ENCODE peak calls at places on chromosomes 7 and 10, in four cellular contexts. P, D, T and K are unnamed samples.

GRCh38 chr7:156442503-156442902 is 198.1 kb upstream of the RNF32 start:
- DNase-seq in D (no peak), P (no peak), T (no peak), K (no peak)

GRCh38 chr7:151374139-151374538 is 32.5 kb downstream of the NUB1 start:
- DNase-seq in P (no peak), D (no peak), T (no peak), K (no peak)

GRCh38 chr7:1243964-1244416 is 11.3 kb downstream of the UNCX start:
- DNase-seq in T (no peak), P (no peak), D (no peak), K (no peak)

GRCh38 chr10:22016046-22016705 is 12.6 kb upstream of the DNAJC1 start:
- DNase-seq in P (no peak), D (no peak), T (no peak), K (no peak)

GRCh38 chr7:73831656-73832579 is 1.1 kb downstream of the CLDN4 start:
- DNase-seq in T (no peak), P (peak; percentile 58), D (peak; percentile 91), K (no peak)

GRCh38 chr10:124522131-124522902 is 60.7 kb downstream of the LHPP start:
- DNase-seq in D (no peak), T (no peak), P (no peak), K (no peak)

GRCh38 chr7:153696242-153696641 is 356.0 kb upstream of the DPP6 start:
- DNase-seq in D (no peak), P (no peak), T (no peak), K (no peak)

GRCh38 chr7:3196629-3197028 is 104.4 kb upstream of the SDK1 start:
- DNase-seq in D (no peak), T (no peak), P (no peak), K (no peak)

GRCh38 chr7:44223362-44224114 is 22.8 kb downstream of the YKT6 start:
- DNase-seq in D (no peak), T (no peak), P (no peak), K (peak; percentile 43)

GRCh38 chr10:4658777-4659176 is 167.2 kb upstream of the AKR1E2 start:
- DNase-seq in T (no peak), D (no peak), P (peak; percentile 15), K (no peak)

GRCh38 chr7:45990276-45990675 is 69.2 kb upstream of the IGFBP3 start:
- DNase-seq in D (no peak), P (no peak), T (no peak), K (peak; percentile 27)

GRCh38 chr7:130151591-130152269 is 53.5 kb downstream of the TMEM209 start:
- DNase-seq in T (no peak), D (no peak), P (no peak), K (no peak)

GRCh38 chr7:3705258-3705657 is 404.2 kb downstream of the SDK1 start:
- DNase-seq in T (no peak), P (no peak), D (no peak), K (no peak)

GRCh38 chr7:97971120-97971989 is 18.6 kb downstream of the OCM2 start:
- DNase-seq in T (peak; percentile 19), D (no peak), P (peak; percentile 40), K (no peak)

GRCh38 chr10:127142141-127142540 is 54.2 kb downstream of the INSYN2A start:
- DNase-seq in P (no peak), T (no peak), D (no peak), K (no peak)

GRCh38 chr10:42951486-42952251 is 125.2 kb upstream of the RET start:
- DNase-seq in P (no peak), T (no peak), D (peak; percentile 81), K (no peak)

GRCh38 chr7:139661043-139661440 is 116.8 kb downstream of the HIPK2 start:
- DNase-seq in D (no peak), P (no peak), T (no peak), K (no peak)

GRCh38 chr7:69105092-69105491 is 493.2 kb upstream of the AUTS2 start:
- DNase-seq in T (no peak), P (no peak), D (no peak), K (no peak)

GRCh38 chr7:25296086-25296485 is 67.8 kb upstream of the NPVF start:
- DNase-seq in T (no peak), D (no peak), P (no peak), K (peak; percentile 35)

GRCh38 chr10:79089579-79090110 is 20.9 kb downstream of the ZMIZ1 start:
- DNase-seq in T (no peak), P (no peak), D (no peak), K (no peak)

GRCh38 chr7:26376208-26376917 is 84.7 kb downstream of the SNX10 start:
- DNase-seq in P (peak; percentile 23), T (no peak), D (peak; percentile 95), K (no peak)

GRCh38 chr7:131607291-131608111 is 51.1 kb upstream of the PODXL start:
- DNase-seq in D (no peak), T (no peak), P (no peak), K (no peak)

GRCh38 chr7:7761974-7762769 is 43.8 kb upstream of the RPA3 start:
- DNase-seq in P (no peak), T (no peak), D (no peak), K (no peak)

GRCh38 chr7:5638994-5639393 is 142.5 kb downstream of the RNF216 start:
- DNase-seq in T (no peak), P (no peak), D (no peak), K (peak; percentile 63)

GRCh38 chr10:110976577-110976976 is 57.2 kb downstream of the SHOC2 start:
- DNase-seq in P (no peak), T (no peak), D (no peak), K (no peak)

GRCh38 chr7:55028011-55028410 is 9.2 kb downstream of the EGFR start:
- DNase-seq in D (no peak), P (no peak), T (no peak), K (no peak)

GRCh38 chr7:74344786-74345185 is 55.6 kb downstream of the CLIP2 start:
- DNase-seq in D (no peak), T (no peak), P (no peak), K (no peak)

GRCh38 chr10:35399414-35400009 is 63.2 kb downstream of the CCNY start:
- DNase-seq in D (no peak), T (no peak), P (no peak), K (no peak)
- H3K4me1 ChIP-seq in D (peaks cover 24% of the 10 kb centered on the region), T (no peaks in the 10 kb centered on the region), P (peaks cover 55% of the 10 kb centered on the region), K (peaks cover 9% of the 10 kb centered on the region)

GRCh38 chr7:23956769-23957556 is 246.9 kb downstream of the STK31 start:
- DNase-seq in T (no peak), D (no peak), P (peak; percentile 40), K (no peak)
- TF ChIP-seq SUZ12 in T (no peak), D (no peak), P (no peak), K (no peak)

GRCh38 chr7:99140813-99141212 is 3.1 kb downstream of the SMURF1 start:
- DNase-seq in T (no peak), D (no peak), P (no peak), K (no peak)

GRCh38 chr7:99141756-99142726 is 1.9 kb downstream of the SMURF1 start:
- DNase-seq in P (peak; percentile 23), D (peak; percentile 81), T (no peak), K (peak; percentile 52)

GRCh38 chr7:99141334-99141733 is 2.6 kb downstream of the SMURF1 start:
- DNase-seq in P (no peak), D (no peak), T (no peak), K (no peak)

GRCh38 chr7:99137418-99138180 is 6.3 kb downstream of the SMURF1 start:
- DNase-seq in T (no peak), P (no peak), D (no peak), K (peak; percentile 61)

GRCh38 chr7:99139031-99139430 is 4.9 kb downstream of the SMURF1 start:
- DNase-seq in T (no peak), D (no peak), P (no peak), K (no peak)
- H3K4me1 ChIP-seq in T (peaks cover 12% of the 10 kb centered on the region), D (peaks cover 10% of the 10 kb centered on the region), P (peaks cover 55% of the 10 kb centered on the region), K (peaks cover 1% of the 10 kb centered on the region)

GRCh38 chr10:90560331-90560730 is 297.5 kb downstream of the HTR7 start:
- DNase-seq in D (no peak), T (no peak), P (no peak), K (no peak)
- TF ChIP-seq SUZ12 in D (no peak), T (no peak), P (no peak), K (no peak)

GRCh38 chr7:158034571-158034970 is 553.1 kb downstream of the PTPRN2 start:
- DNase-seq in P (no peak), T (no peak), D (no peak), K (no peak)

GRCh38 chr7:158035343-158035742 is 552.3 kb downstream of the PTPRN2 start:
- DNase-seq in T (no peak), D (peak; percentile 7), P (no peak), K (no peak)

GRCh38 chr7:158031820-158032424 is 555.7 kb downstream of the PTPRN2 start:
- DNase-seq in D (no peak), P (no peak), T (no peak), K (no peak)

GRCh38 chr7:158030566-158030965 is 557.1 kb downstream of the PTPRN2 start:
- DNase-seq in P (no peak), D (no peak), T (no peak), K (no peak)

DNA sequence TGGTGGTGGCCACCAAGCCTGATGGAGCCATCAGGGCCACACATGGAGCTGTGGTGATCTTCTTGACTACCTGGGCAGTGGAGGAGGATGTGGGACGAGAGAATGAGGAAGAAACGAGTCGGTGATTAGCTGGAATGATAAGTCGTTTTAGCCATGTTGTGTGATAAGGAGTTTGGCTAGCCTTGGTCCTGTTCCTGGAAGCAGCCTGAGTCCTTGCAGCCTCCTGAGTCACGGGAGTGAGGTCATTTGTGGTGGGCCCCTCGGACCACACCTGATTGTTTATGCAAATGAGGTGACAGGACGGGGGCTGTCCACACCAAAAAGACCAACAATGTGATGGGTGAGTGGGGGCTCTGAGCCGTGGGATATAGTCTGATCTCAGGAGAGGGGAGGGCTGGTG is 554.4 kb downstream of the PTPRN2 start:
- DNase-seq in P (no peak), T (no peak), D (no peak), K (no peak)
- H3K4me1 ChIP-seq in P (peaks cover 29% of the 10 kb centered on the region), T (no peaks in the 10 kb centered on the region), D (no peaks in the 10 kb centered on the region), K (no peaks in the 10 kb centered on the region)